ENCODE peak calls at places on chromosomes 6 and 20, in eight cellular contexts. One of them, this sample, is unnamed.

GRCh38 chr6:159252955-159253508 is 83.8 kb downstream of the FNDC1 start:
- DNase-seq in hepatocyte: peak; percentile 48
- DNase-seq in pancreas: no peak
- DNase-seq in stomach: no peak
- DNase-seq in prostate gland: peak; percentile 17
- DNase-seq in sigmoid colon: no peak
- DNase-seq in astrocyte: peak; percentile 83
- DNase-seq in mammary epithelial cell: peak; percentile 94
- DNase-seq in this sample: peak; percentile 35

GRCh38 chr6:13554929-13555333 is 19.5 kb upstream of the SIRT5 start:
- DNase-seq in pancreas: no peak
- DNase-seq in prostate gland: no peak
- DNase-seq in mammary epithelial cell: no peak
- DNase-seq in astrocyte: peak; percentile 32
- DNase-seq in stomach: no peak
- DNase-seq in sigmoid colon: peak; percentile 66
- DNase-seq in hepatocyte: peak; percentile 19
- DNase-seq in this sample: no peak

GRCh38 chr20:12594410-12595130 is 414.2 kb upstream of the SPTLC3 start:
- DNase-seq in astrocyte: no peak
- DNase-seq in hepatocyte: peak; percentile 48
- DNase-seq in prostate gland: no peak
- DNase-seq in sigmoid colon: no peak
- DNase-seq in mammary epithelial cell: no peak
- DNase-seq in stomach: no peak
- DNase-seq in pancreas: no peak
- DNase-seq in this sample: peak; percentile 4

GRCh38 chr6:52284131-52284459 is 447 bp downstream of the MCM3 start:
- DNase-seq in stomach: no peak
- DNase-seq in hepatocyte: peak; percentile 67
- DNase-seq in astrocyte: peak; percentile 11
- DNase-seq in mammary epithelial cell: no peak
- DNase-seq in pancreas: peak; percentile 55
- DNase-seq in sigmoid colon: peak; percentile 68
- DNase-seq in prostate gland: peak; percentile 21
- DNase-seq in this sample: no peak

GRCh38 chr6:160427312-160428068 is 79.3 kb downstream of the SLC22A3 start:
- DNase-seq in hepatocyte: no peak
- DNase-seq in stomach: no peak
- DNase-seq in prostate gland: no peak
- DNase-seq in pancreas: no peak
- DNase-seq in sigmoid colon: no peak
- DNase-seq in mammary epithelial cell: no peak
- DNase-seq in astrocyte: peak; percentile 16
- DNase-seq in this sample: no peak

GRCh38 chr20:48656120-48656519 is 171.7 kb downstream of the PREX1 start:
- DNase-seq in hepatocyte: no peak
- DNase-seq in sigmoid colon: no peak
- DNase-seq in mammary epithelial cell: no peak
- DNase-seq in pancreas: peak; percentile 41
- DNase-seq in prostate gland: no peak
- DNase-seq in astrocyte: no peak
- DNase-seq in stomach: no peak
- DNase-seq in this sample: no peak

GRCh38 chr6:117267766-117268534 is 2.6 kb downstream of the VGLL2 start:
- DNase-seq in stomach: no peak
- DNase-seq in astrocyte: no peak
- DNase-seq in sigmoid colon: no peak
- DNase-seq in mammary epithelial cell: no peak
- DNase-seq in prostate gland: no peak
- DNase-seq in pancreas: no peak
- DNase-seq in hepatocyte: no peak
- DNase-seq in this sample: no peak

GRCh38 chr6:37110455-37111155 is 59.3 kb upstream of the PIM1 start:
- DNase-seq in sigmoid colon: no peak
- DNase-seq in astrocyte: no peak
- DNase-seq in mammary epithelial cell: no peak
- DNase-seq in prostate gland: no peak
- DNase-seq in pancreas: no peak
- DNase-seq in stomach: no peak
- DNase-seq in hepatocyte: peak; percentile 29
- DNase-seq in this sample: no peak

GRCh38 chr6:14134211-14134910 is 16.8 kb downstream of the CD83 start:
- DNase-seq in stomach: no peak
- DNase-seq in hepatocyte: no peak
- DNase-seq in mammary epithelial cell: no peak
- DNase-seq in prostate gland: no peak
- DNase-seq in sigmoid colon: no peak
- DNase-seq in astrocyte: no peak
- DNase-seq in pancreas: no peak
- DNase-seq in this sample: no peak

GRCh38 chr20:6277661-6278060 is 154.8 kb upstream of the FERMT1 start:
- DNase-seq in prostate gland: no peak
- DNase-seq in hepatocyte: no peak
- DNase-seq in sigmoid colon: no peak
- DNase-seq in astrocyte: no peak
- DNase-seq in pancreas: no peak
- DNase-seq in mammary epithelial cell: no peak
- DNase-seq in stomach: no peak
- DNase-seq in this sample: peak; percentile 77

GRCh38 chr20:37526238-37526838 is 1.3 kb downstream of the BLCAP start:
- DNase-seq in stomach: no peak
- DNase-seq in sigmoid colon: no peak
- DNase-seq in astrocyte: peak; percentile 27
- DNase-seq in pancreas: no peak
- DNase-seq in hepatocyte: peak; percentile 64
- DNase-seq in mammary epithelial cell: peak; percentile 90
- DNase-seq in prostate gland: peak; percentile 80
- DNase-seq in this sample: peak; percentile 53

GRCh38 chr20:47642118-47642517 is 140.4 kb downstream of the NCOA3 start:
- DNase-seq in prostate gland: no peak
- DNase-seq in mammary epithelial cell: no peak
- DNase-seq in pancreas: no peak
- DNase-seq in sigmoid colon: no peak
- DNase-seq in astrocyte: no peak
- DNase-seq in stomach: no peak
- DNase-seq in hepatocyte: no peak
- DNase-seq in this sample: no peak

GRCh38 chr6:149627672-149628071 is 20.8 kb downstream of the KATNA1 start:
- DNase-seq in astrocyte: no peak
- DNase-seq in mammary epithelial cell: no peak
- DNase-seq in sigmoid colon: no peak
- DNase-seq in pancreas: no peak
- DNase-seq in prostate gland: no peak
- DNase-seq in hepatocyte: no peak
- DNase-seq in stomach: no peak
- DNase-seq in this sample: no peak

GRCh38 chr20:20856306-20856705 is 143.9 kb upstream of the RALGAPA2 start:
- DNase-seq in prostate gland: no peak
- DNase-seq in mammary epithelial cell: no peak
- DNase-seq in stomach: no peak
- DNase-seq in hepatocyte: no peak
- DNase-seq in sigmoid colon: no peak
- DNase-seq in astrocyte: no peak
- DNase-seq in pancreas: no peak
- DNase-seq in this sample: no peak

GRCh38 chr20:5667703-5668528 is 82.3 kb upstream of the SHLD1 start:
- DNase-seq in stomach: no peak
- DNase-seq in pancreas: no peak
- DNase-seq in astrocyte: no peak
- DNase-seq in hepatocyte: no peak
- DNase-seq in mammary epithelial cell: no peak
- DNase-seq in sigmoid colon: no peak
- DNase-seq in prostate gland: no peak
- DNase-seq in this sample: no peak

GRCh38 chr6:35492664-35493284 is 4.1 kb downstream of the TEAD3 start:
- DNase-seq in pancreas: no peak
- DNase-seq in sigmoid colon: peak; percentile 83
- DNase-seq in stomach: no peak
- DNase-seq in prostate gland: no peak
- DNase-seq in astrocyte: no peak
- DNase-seq in hepatocyte: no peak
- DNase-seq in mammary epithelial cell: no peak
- DNase-seq in this sample: no peak
- H3K4me3 ChIP-seq in pancreas: no peak overlapping the region
- H3K4me3 ChIP-seq in sigmoid colon: peak overlapping the region; percentile 1
- H3K4me3 ChIP-seq in stomach: peak overlapping the region; percentile 13
- H3K4me3 ChIP-seq in prostate gland: no peak overlapping the region
- H3K4me3 ChIP-seq in astrocyte: no peak overlapping the region
- H3K4me3 ChIP-seq in hepatocyte: no peak overlapping the region
- H3K4me3 ChIP-seq in mammary epithelial cell: no peak overlapping the region
- H3K4me3 ChIP-seq in this sample: no peak overlapping the region

GRCh38 chr20:44716309-44717106 is 1.3 kb downstream of the CCN5 start:
- DNase-seq in hepatocyte: no peak
- DNase-seq in stomach: no peak
- DNase-seq in prostate gland: no peak
- DNase-seq in astrocyte: no peak
- DNase-seq in pancreas: no peak
- DNase-seq in mammary epithelial cell: peak; percentile 36
- DNase-seq in sigmoid colon: peak; percentile 55
- DNase-seq in this sample: no peak

GRCh38 chr20:44715495-44716308 is 533 bp downstream of the CCN5 start:
- DNase-seq in stomach: no peak
- DNase-seq in sigmoid colon: peak; percentile 52
- DNase-seq in pancreas: no peak
- DNase-seq in astrocyte: no peak
- DNase-seq in mammary epithelial cell: no peak
- DNase-seq in hepatocyte: no peak
- DNase-seq in prostate gland: no peak
- DNase-seq in this sample: no peak

GRCh38 chr20:44719841-44720240 is 4.7 kb downstream of the CCN5 start:
- DNase-seq in astrocyte: no peak
- DNase-seq in prostate gland: no peak
- DNase-seq in mammary epithelial cell: no peak
- DNase-seq in pancreas: peak; percentile 52
- DNase-seq in hepatocyte: no peak
- DNase-seq in stomach: no peak
- DNase-seq in sigmoid colon: no peak
- DNase-seq in this sample: no peak

GRCh38 chr20:44720617-44720993 is 5.4 kb downstream of the CCN5 start:
- DNase-seq in pancreas: no peak
- DNase-seq in hepatocyte: no peak
- DNase-seq in stomach: no peak
- DNase-seq in prostate gland: peak; percentile 24
- DNase-seq in mammary epithelial cell: no peak
- DNase-seq in sigmoid colon: no peak
- DNase-seq in astrocyte: peak; percentile 63
- DNase-seq in this sample: peak; percentile 45

GRCh38 chr20:44717986-44718385 is 2.8 kb downstream of the CCN5 start:
- DNase-seq in sigmoid colon: peak; percentile 59
- DNase-seq in prostate gland: no peak
- DNase-seq in astrocyte: no peak
- DNase-seq in mammary epithelial cell: no peak
- DNase-seq in hepatocyte: no peak
- DNase-seq in pancreas: no peak
- DNase-seq in stomach: no peak
- DNase-seq in this sample: no peak
- TF ChIP-seq CTCF in sigmoid colon: no peak
- TF ChIP-seq CTCF in prostate gland: peak; percentile 16
- TF ChIP-seq CTCF in astrocyte: peak; percentile 17
- TF ChIP-seq CTCF in mammary epithelial cell: no peak
- TF ChIP-seq CTCF in hepatocyte: peak; percentile 15
- TF ChIP-seq CTCF in pancreas: no peak
- TF ChIP-seq CTCF in stomach: peak; percentile 14
- TF ChIP-seq CTCF in this sample: peak; percentile 73

GRCh38 chr20:3710027-3710426 is 2.4 kb downstream of the SIGLEC1 start:
- DNase-seq in hepatocyte: no peak
- DNase-seq in astrocyte: no peak
- DNase-seq in sigmoid colon: no peak
- DNase-seq in prostate gland: no peak
- DNase-seq in stomach: no peak
- DNase-seq in mammary epithelial cell: no peak
- DNase-seq in pancreas: peak; percentile 48
- DNase-seq in this sample: no peak

GRCh38 chr20:3714092-3714491 is 1.7 kb upstream of the SIGLEC1 start:
- DNase-seq in astrocyte: no peak
- DNase-seq in pancreas: no peak
- DNase-seq in stomach: no peak
- DNase-seq in sigmoid colon: no peak
- DNase-seq in mammary epithelial cell: no peak
- DNase-seq in prostate gland: no peak
- DNase-seq in hepatocyte: no peak
- DNase-seq in this sample: no peak

GRCh38 chr20:3711418-3712043 is 869 bp downstream of the SIGLEC1 start:
- DNase-seq in prostate gland: no peak
- DNase-seq in stomach: no peak
- DNase-seq in mammary epithelial cell: no peak
- DNase-seq in astrocyte: no peak
- DNase-seq in pancreas: no peak
- DNase-seq in sigmoid colon: no peak
- DNase-seq in hepatocyte: no peak
- DNase-seq in this sample: no peak

GRCh38 chr20:3712279-3712873 is at the start of gene SIGLEC1:
- DNase-seq in pancreas: no peak
- DNase-seq in hepatocyte: no peak
- DNase-seq in sigmoid colon: peak; percentile 89
- DNase-seq in prostate gland: no peak
- DNase-seq in mammary epithelial cell: no peak
- DNase-seq in astrocyte: no peak
- DNase-seq in stomach: peak; percentile 34
- DNase-seq in this sample: no peak

DNA sequence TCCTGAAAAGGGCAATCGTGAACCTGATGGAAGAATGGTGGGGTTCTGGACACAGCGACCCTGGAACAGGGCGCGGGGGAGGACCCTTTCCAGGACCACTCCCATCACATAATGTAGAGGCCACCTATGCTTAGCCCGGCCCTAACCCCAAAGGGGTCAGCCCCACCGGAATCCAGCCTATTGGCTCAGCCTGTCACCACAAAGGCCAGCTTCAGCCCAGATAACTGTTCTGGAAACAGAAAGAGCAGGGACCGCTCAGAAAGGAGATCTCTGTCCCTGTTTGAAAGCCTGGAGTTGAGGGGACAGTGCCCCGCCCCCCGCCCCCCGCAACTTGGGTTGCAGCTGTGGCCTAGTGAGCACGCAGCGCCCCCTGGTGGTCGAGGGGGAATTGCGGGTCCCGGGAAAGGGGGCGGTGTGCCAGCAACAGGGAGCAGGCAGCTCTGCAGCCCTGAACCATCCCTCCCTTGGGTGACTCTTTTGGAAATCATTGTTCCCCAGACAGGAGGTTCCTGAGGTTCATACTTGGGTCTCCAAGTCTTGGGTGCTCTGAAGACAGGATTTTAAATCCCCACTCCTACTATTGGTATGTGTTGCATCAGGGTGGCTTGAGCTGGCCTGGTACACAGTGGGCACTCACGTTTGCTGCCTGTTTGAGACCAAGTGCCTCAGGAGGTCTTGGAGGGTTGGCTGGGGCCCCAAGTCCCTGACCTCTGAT is 1.5 kb downstream of the SIGLEC1 start:
- DNase-seq in pancreas: peak; percentile 78
- DNase-seq in hepatocyte: peak; percentile 71
- DNase-seq in mammary epithelial cell: peak; percentile 21
- DNase-seq in prostate gland: peak; percentile 44
- DNase-seq in astrocyte: no peak
- DNase-seq in sigmoid colon: peak; percentile 87
- DNase-seq in stomach: peak; percentile 74
- DNase-seq in this sample: peak; percentile 12
- H3K27ac ChIP-seq in pancreas: no peak overlapping the region
- H3K27ac ChIP-seq in hepatocyte: no peak overlapping the region
- H3K27ac ChIP-seq in mammary epithelial cell: no peak overlapping the region
- H3K27ac ChIP-seq in prostate gland: no peak overlapping the region
- H3K27ac ChIP-seq in astrocyte: no peak overlapping the region
- H3K27ac ChIP-seq in sigmoid colon: no peak overlapping the region
- H3K27ac ChIP-seq in stomach: no peak overlapping the region
- H3K27ac ChIP-seq in this sample: no peak overlapping the region

GRCh38 chr6:123769431-123769830 is 34.2 kb upstream of the NKAIN2 start:
- DNase-seq in astrocyte: no peak
- DNase-seq in sigmoid colon: no peak
- DNase-seq in stomach: no peak
- DNase-seq in prostate gland: no peak
- DNase-seq in mammary epithelial cell: no peak
- DNase-seq in pancreas: no peak
- DNase-seq in hepatocyte: no peak
- DNase-seq in this sample: no peak
- H3K4me3 ChIP-seq in astrocyte: no peak overlapping the region
- H3K4me3 ChIP-seq in sigmoid colon: no peak overlapping the region
- H3K4me3 ChIP-seq in stomach: no peak overlapping the region
- H3K4me3 ChIP-seq in prostate gland: no peak overlapping the region
- H3K4me3 ChIP-seq in mammary epithelial cell: no peak overlapping the region
- H3K4me3 ChIP-seq in pancreas: no peak overlapping the region
- H3K4me3 ChIP-seq in hepatocyte: no peak overlapping the region
- H3K4me3 ChIP-seq in this sample: no peak overlapping the region